ENCODE peak calls at places on chromosomes 6 and 20, in eight cellular contexts. X is heart right ventricle; Y is left lobe of liver; K is stimulated activated naive B cell treated with anti-CD40 and anti-IgM and Interleukin-4, amounts not matched to agents 10 μg/mL and 1 μg/mL and 100 μg/mL, for 72 hours; M is gastroesophageal sphincter; J is SK-N-SH treated with all-trans-retinoic acid at 6 μM for 48 hours; P is Right ventricle myocardium inferior; D is GM12878. E is an unnamed sample.

GRCh38 chr20:52035498-52035897 is 156.1 kb downstream of the ZFP64 start:
- ATAC-seq in X (no peak), Y (no peak), K (no peak), M (no peak), J (no peak), P (no peak), D (no peak), E (no peak)

GRCh38 chr6:53862517-53863457 is 68.0 kb downstream of the LRRC1 start:
- ATAC-seq in X (no peak), Y (no peak), K (no peak), M (peak), J (no peak), P (no peak), D (no peak), E (no peak)

GRCh38 chr6:26521485-26522391 is 16.4 kb upstream of the HMGN4 start:
- ATAC-seq in X (peak), Y (peak), K (peak), M (peak), J (peak), P (peak), D (peak), E (peak)

GRCh38 chr6:16239798-16240123 is 1.4 kb downstream of the GMPR start:
- ATAC-seq in X (no peak), Y (no peak), K (peak), M (peak), J (no peak), P (peak), D (no peak), E (no peak)

GRCh38 chr6:42727084-42727601 is 4.7 kb upstream of the PRPH2 start:
- ATAC-seq in X (peak), Y (peak), K (peak), M (peak), J (no peak), P (peak), D (peak), E (peak)

GRCh38 chr6:51161752-51162151 is 343.1 kb downstream of the TFAP2B start:
- ATAC-seq in X (no peak), Y (peak), K (no peak), M (no peak), J (no peak), P (no peak), D (no peak), E (no peak)

GRCh38 chr20:431012-431904 is 23.2 kb downstream of the RBCK1 start:
- ATAC-seq in X (peak), Y (peak), K (no peak), M (peak), J (peak), P (peak), D (peak), E (no peak)

GRCh38 chr6:149140910-149141290 is 176.6 kb upstream of the TAB2 start:
- ATAC-seq in X (no peak), Y (no peak), K (peak), M (no peak), J (no peak), P (no peak), D (peak), E (peak)

GRCh38 chr6:56388414-56388752 is 141.0 kb upstream of the COL21A1 start:
- ATAC-seq in X (peak), Y (peak), K (no peak), M (no peak), J (no peak), P (peak), D (no peak), E (no peak)

GRCh38 chr20:1537731-1538058 is 19.8 kb downstream of the SIRPD start:
- ATAC-seq in X (peak), Y (peak), K (peak), M (peak), J (no peak), P (peak), D (peak), E (peak)

GRCh38 chr6:158799051-158799792 is 19.9 kb downstream of the EZR start:
- ATAC-seq in X (no peak), Y (peak), K (no peak), M (no peak), J (peak), P (peak), D (peak), E (no peak)

GRCh38 chr20:13858496-13859270 is 73.9 kb downstream of the NDUFAF5 start:
- ATAC-seq in X (no peak), Y (no peak), K (no peak), M (no peak), J (no peak), P (no peak), D (no peak), E (no peak)

GRCh38 chr6:162123797-162124196 is 603.8 kb downstream of the PRKN start:
- ATAC-seq in X (peak), Y (peak), K (no peak), M (no peak), J (no peak), P (peak), D (no peak), E (no peak)

GRCh38 chr6:56802570-56802969 is 152.3 kb upstream of the BEND6 start:
- ATAC-seq in X (no peak), Y (no peak), K (no peak), M (no peak), J (peak), P (no peak), D (no peak), E (no peak)

GRCh38 chr6:112780498-112781096 is 433.5 kb downstream of the RFPL4B start:
- ATAC-seq in X (peak), Y (peak), K (peak), M (peak), J (peak), P (peak), D (peak), E (no peak)

GRCh38 chr6:154593122-154593521 is 82.6 kb upstream of the CNKSR3 start:
- ATAC-seq in X (peak), Y (no peak), K (no peak), M (peak), J (no peak), P (peak), D (no peak), E (no peak)

GRCh38 chr6:137811912-137812553 is 55.0 kb upstream of the TNFAIP3 start:
- ATAC-seq in X (peak), Y (no peak), K (no peak), M (peak), J (no peak), P (peak), D (no peak), E (no peak)

GRCh38 chr6:166966268-166966667 is 9.9 kb upstream of the RNASET2 start:
- ATAC-seq in X (no peak), Y (no peak), K (no peak), M (no peak), J (no peak), P (no peak), D (no peak), E (no peak)